ENCODE peak calls at places on chromosomes 16 and 17, in four cellular contexts. O, C, U and E are unnamed samples.

GRCh38 chr16:11097782-11098167 is 153.4 kb downstream of the CLEC16A start:
- DNase-seq in U (no peak), O (no peak), C (no peak), E (no peak)

GRCh38 chr17:72618018-72618509 is 474.4 kb downstream of the SLC39A11 start:
- DNase-seq in O (no peak), U (peak), C (no peak), E (no peak)

GRCh38 chr16:296806-297510 is 14.0 kb downstream of the PDIA2 start:
- DNase-seq in O (no peak), C (no peak), U (no peak), E (no peak)

GRCh38 chr17:40884708-40885512 is at the start of gene KRT20:
- DNase-seq in O (no peak), C (no peak), U (no peak), E (no peak)

GRCh38 chr17:55649935-55650597 is 72.6 kb downstream of the TMEM100 start:
- DNase-seq in C (no peak), O (no peak), U (no peak), E (no peak)

GRCh38 chr16:85290626-85291301 is 178.5 kb upstream of the CIBAR2 start:
- DNase-seq in U (no peak), C (no peak), O (no peak), E (no peak)

GRCh38 chr16:84795338-84796053 is 24.3 kb upstream of the CRISPLD2 start:
- DNase-seq in C (peak), O (no peak), U (no peak), E (no peak)

GRCh38 chr17:42142371-42142896 is 12.4 kb downstream of the RAB5C start:
- DNase-seq in U (no peak), C (peak), O (peak), E (no peak)

GRCh38 chr17:64653325-64653984 is 8.7 kb downstream of the SMURF2 start:
- DNase-seq in O (no peak), U (no peak), C (no peak), E (no peak)